ENCODE peak calls at places on chromosomes 5 and 9, in six cellular contexts. One of them, this sample, is unnamed.

GRCh38 chr5:64229163-64229774 is 63.6 kb downstream of the RNF180 start:
- DNase-seq in small intestine: peak; percentile 33
- DNase-seq in nucleus accumbens: no peak
- DNase-seq in tibial artery: no peak
- DNase-seq in renal cortical epithelial cell: peak; percentile 54
- DNase-seq in NCI-H1092 treated with DMSO at 0.1 percent for 48 hours: peak; percentile 11
- DNase-seq in this sample: no peak

GRCh38 chr5:124655943-124656459 is 90.4 kb downstream of the ZNF608 start:
- DNase-seq in NCI-H1092 treated with DMSO at 0.1 percent for 48 hours: peak; percentile 98
- DNase-seq in tibial artery: no peak
- DNase-seq in nucleus accumbens: no peak
- DNase-seq in renal cortical epithelial cell: peak; percentile 97
- DNase-seq in small intestine: peak; percentile 98
- DNase-seq in this sample: no peak

GRCh38 chr5:52743970-52744369 is 43.7 kb upstream of the ITGA1 start:
- DNase-seq in small intestine: peak; percentile 60
- DNase-seq in tibial artery: no peak
- DNase-seq in renal cortical epithelial cell: peak; percentile 24
- DNase-seq in nucleus accumbens: no peak
- DNase-seq in NCI-H1092 treated with DMSO at 0.1 percent for 48 hours: no peak
- DNase-seq in this sample: no peak

GRCh38 chr5:178507151-178507932 is 82.9 kb downstream of the COL23A1 start:
- DNase-seq in small intestine: no peak
- DNase-seq in nucleus accumbens: no peak
- DNase-seq in renal cortical epithelial cell: no peak
- DNase-seq in NCI-H1092 treated with DMSO at 0.1 percent for 48 hours: no peak
- DNase-seq in tibial artery: no peak
- DNase-seq in this sample: peak; percentile 19

GRCh38 chr9:134391319-134392231 is 65.3 kb downstream of the RXRA start:
- DNase-seq in tibial artery: no peak
- DNase-seq in NCI-H1092 treated with DMSO at 0.1 percent for 48 hours: no peak
- DNase-seq in small intestine: no peak
- DNase-seq in renal cortical epithelial cell: no peak
- DNase-seq in nucleus accumbens: no peak
- DNase-seq in this sample: no peak

GRCh38 chr9:37370968-37371563 is 51.4 kb upstream of the GRHPR start:
- DNase-seq in nucleus accumbens: no peak
- DNase-seq in small intestine: no peak
- DNase-seq in NCI-H1092 treated with DMSO at 0.1 percent for 48 hours: no peak
- DNase-seq in renal cortical epithelial cell: no peak
- DNase-seq in tibial artery: no peak
- DNase-seq in this sample: no peak

GRCh38 chr5:10863763-10864383 is 102.8 kb upstream of the DAP start:
- DNase-seq in renal cortical epithelial cell: peak; percentile 17
- DNase-seq in tibial artery: peak; percentile 41
- DNase-seq in NCI-H1092 treated with DMSO at 0.1 percent for 48 hours: peak; percentile 1
- DNase-seq in small intestine: peak; percentile 56
- DNase-seq in nucleus accumbens: peak; percentile 10
- DNase-seq in this sample: no peak

GRCh38 chr9:7304596-7304995 is 495.0 kb downstream of the DMAC1 start:
- DNase-seq in NCI-H1092 treated with DMSO at 0.1 percent for 48 hours: no peak
- DNase-seq in tibial artery: no peak
- DNase-seq in small intestine: no peak
- DNase-seq in renal cortical epithelial cell: no peak
- DNase-seq in nucleus accumbens: no peak
- DNase-seq in this sample: no peak

GRCh38 chr5:29805804-29806203 is 1387.7 kb upstream of the CDH6 start:
- DNase-seq in tibial artery: no peak
- DNase-seq in small intestine: no peak
- DNase-seq in renal cortical epithelial cell: no peak
- DNase-seq in NCI-H1092 treated with DMSO at 0.1 percent for 48 hours: no peak
- DNase-seq in nucleus accumbens: no peak
- DNase-seq in this sample: no peak

GRCh38 chr9:70805953-70806352 is 315.5 kb downstream of the TRPM3 start:
- DNase-seq in NCI-H1092 treated with DMSO at 0.1 percent for 48 hours: no peak
- DNase-seq in renal cortical epithelial cell: peak; percentile 6
- DNase-seq in nucleus accumbens: no peak
- DNase-seq in tibial artery: peak; percentile 27
- DNase-seq in small intestine: no peak
- DNase-seq in this sample: no peak

GRCh38 chr5:78504726-78505431 is 143.7 kb downstream of the LHFPL2 start:
- DNase-seq in tibial artery: peak; percentile 92
- DNase-seq in small intestine: no peak
- DNase-seq in renal cortical epithelial cell: peak; percentile 90
- DNase-seq in nucleus accumbens: peak; percentile 47
- DNase-seq in NCI-H1092 treated with DMSO at 0.1 percent for 48 hours: peak; percentile 81
- DNase-seq in this sample: peak; percentile 86

GRCh38 chr9:133155156-133155555 is 8.6 kb downstream of the GBGT1 start:
- DNase-seq in nucleus accumbens: no peak
- DNase-seq in NCI-H1092 treated with DMSO at 0.1 percent for 48 hours: no peak
- DNase-seq in tibial artery: no peak
- DNase-seq in small intestine: no peak
- DNase-seq in renal cortical epithelial cell: no peak
- DNase-seq in this sample: no peak

GRCh38 chr5:149697001-149697400 is 33.1 kb upstream of the PPARGC1B start:
- DNase-seq in small intestine: no peak
- DNase-seq in renal cortical epithelial cell: peak; percentile 7
- DNase-seq in nucleus accumbens: no peak
- DNase-seq in tibial artery: no peak
- DNase-seq in NCI-H1092 treated with DMSO at 0.1 percent for 48 hours: no peak
- DNase-seq in this sample: no peak

GRCh38 chr5:139648205-139649081 is at the start of gene CXXC5:
- DNase-seq in nucleus accumbens: peak; percentile 52
- DNase-seq in small intestine: peak; percentile 54
- DNase-seq in tibial artery: peak; percentile 74
- DNase-seq in NCI-H1092 treated with DMSO at 0.1 percent for 48 hours: peak; percentile 70
- DNase-seq in renal cortical epithelial cell: no peak
- DNase-seq in this sample: peak; percentile 91

GRCh38 chr9:136007906-136008692 is 46.9 kb upstream of the UBAC1 start:
- DNase-seq in renal cortical epithelial cell: peak; percentile 47
- DNase-seq in small intestine: no peak
- DNase-seq in tibial artery: no peak
- DNase-seq in NCI-H1092 treated with DMSO at 0.1 percent for 48 hours: no peak
- DNase-seq in nucleus accumbens: no peak
- DNase-seq in this sample: no peak

GRCh38 chr5:180598316-180598701 is 7.0 kb upstream of the SCGB3A1 start:
- DNase-seq in NCI-H1092 treated with DMSO at 0.1 percent for 48 hours: no peak
- DNase-seq in nucleus accumbens: no peak
- DNase-seq in small intestine: no peak
- DNase-seq in renal cortical epithelial cell: no peak
- DNase-seq in tibial artery: no peak
- DNase-seq in this sample: no peak

GRCh38 chr5:167777746-167778145 is 513.7 kb upstream of the WWC1 start:
- DNase-seq in nucleus accumbens: no peak
- DNase-seq in small intestine: no peak
- DNase-seq in renal cortical epithelial cell: peak; percentile 39
- DNase-seq in tibial artery: no peak
- DNase-seq in NCI-H1092 treated with DMSO at 0.1 percent for 48 hours: no peak
- DNase-seq in this sample: no peak

GRCh38 chr9:20872340-20872977 is 159.0 kb downstream of the HACD4 start:
- DNase-seq in tibial artery: no peak
- DNase-seq in NCI-H1092 treated with DMSO at 0.1 percent for 48 hours: no peak
- DNase-seq in renal cortical epithelial cell: peak; percentile 86
- DNase-seq in small intestine: no peak
- DNase-seq in nucleus accumbens: no peak
- DNase-seq in this sample: no peak

GRCh38 chr9:20684865-20685696 is 1.0 kb downstream of the FOCAD start:
- DNase-seq in tibial artery: no peak
- DNase-seq in small intestine: peak; percentile 34
- DNase-seq in renal cortical epithelial cell: peak; percentile 56
- DNase-seq in NCI-H1092 treated with DMSO at 0.1 percent for 48 hours: no peak
- DNase-seq in nucleus accumbens: no peak
- DNase-seq in this sample: no peak

GRCh38 chr5:123193176-123193575 is 104.1 kb downstream of the PRDM6 start:
- DNase-seq in renal cortical epithelial cell: no peak
- DNase-seq in nucleus accumbens: no peak
- DNase-seq in NCI-H1092 treated with DMSO at 0.1 percent for 48 hours: no peak
- DNase-seq in tibial artery: no peak
- DNase-seq in small intestine: no peak
- DNase-seq in this sample: no peak

GRCh38 chr9:133832836-133833235 is 94.7 kb upstream of the SARDH start:
- DNase-seq in renal cortical epithelial cell: no peak
- DNase-seq in NCI-H1092 treated with DMSO at 0.1 percent for 48 hours: no peak
- DNase-seq in nucleus accumbens: no peak
- DNase-seq in small intestine: no peak
- DNase-seq in tibial artery: no peak
- DNase-seq in this sample: no peak

GRCh38 chr5:67249590-67249895 is 52.9 kb upstream of the CD180 start:
- DNase-seq in tibial artery: no peak
- DNase-seq in renal cortical epithelial cell: no peak
- DNase-seq in NCI-H1092 treated with DMSO at 0.1 percent for 48 hours: peak; percentile 9
- DNase-seq in nucleus accumbens: no peak
- DNase-seq in small intestine: no peak
- DNase-seq in this sample: no peak

GRCh38 chr9:123597926-123598556 is 242.0 kb downstream of the CRB2 start:
- DNase-seq in small intestine: no peak
- DNase-seq in nucleus accumbens: no peak
- DNase-seq in NCI-H1092 treated with DMSO at 0.1 percent for 48 hours: peak; percentile 45
- DNase-seq in tibial artery: no peak
- DNase-seq in renal cortical epithelial cell: no peak
- DNase-seq in this sample: no peak

GRCh38 chr9:89768650-89769071 is 163.8 kb downstream of the GADD45G start:
- DNase-seq in small intestine: no peak
- DNase-seq in nucleus accumbens: no peak
- DNase-seq in tibial artery: peak; percentile 31
- DNase-seq in NCI-H1092 treated with DMSO at 0.1 percent for 48 hours: no peak
- DNase-seq in renal cortical epithelial cell: no peak
- DNase-seq in this sample: no peak

This sample was measured in sciatic nerve.